ENCODE peak calls at places on chromosomes 11 and 22, in seven cellular contexts. A, G, X, Z, H, K and F are unnamed samples.

GRCh38 chr22:19524170-19525115 is at the start of gene CLDN5:
- DNase-seq in A (no peak), G (peak; percentile 36), X (peak; percentile 69), Z (peak; percentile 72), H (peak; percentile 75), K (peak; percentile 60), F (no peak)

GRCh38 chr11:79400717-79401330 is 40.0 kb downstream of the TENM4 start:
- DNase-seq in A (peak; percentile 28), G (peak; percentile 43), X (no peak), Z (peak; percentile 72), H (peak; percentile 65), K (peak; percentile 51), F (peak; percentile 42)

GRCh38 chr22:19526702-19527111 is 2.5 kb upstream of the CLDN5 start:
- DNase-seq in A (no peak), G (no peak), X (peak; percentile 44), Z (no peak), H (no peak), K (no peak), F (no peak)

GRCh38 chr11:44950036-44950624 is 553 bp downstream of the TP53I11 start:
- DNase-seq in A (peak; percentile 59), G (no peak), X (peak; percentile 74), Z (peak; percentile 62), H (peak; percentile 80), K (peak; percentile 65), F (no peak)

GRCh38 chr11:121520243-121521144 is 67.7 kb upstream of the SORL1-AS1 start:
- DNase-seq in A (no peak), G (peak; percentile 82), X (no peak), Z (no peak), H (no peak), K (no peak), F (peak; percentile 54)

GRCh38 chr22:43128928-43129424 is 14.2 kb downstream of the MCAT start:
- DNase-seq in A (peak; percentile 49), G (no peak), X (no peak), Z (peak; percentile 33), H (no peak), K (no peak), F (no peak)

GRCh38 chr11:66843776-66844495 is 695 bp downstream of the RCE1 start:
- DNase-seq in A (no peak), G (no peak), X (no peak), Z (no peak), H (no peak), K (no peak), F (no peak)

GRCh38 chr11:130032931-130033330 is 30.3 kb upstream of the PRDM10 start:
- DNase-seq in A (no peak), G (no peak), X (no peak), Z (no peak), H (no peak), K (no peak), F (no peak)

DNA sequence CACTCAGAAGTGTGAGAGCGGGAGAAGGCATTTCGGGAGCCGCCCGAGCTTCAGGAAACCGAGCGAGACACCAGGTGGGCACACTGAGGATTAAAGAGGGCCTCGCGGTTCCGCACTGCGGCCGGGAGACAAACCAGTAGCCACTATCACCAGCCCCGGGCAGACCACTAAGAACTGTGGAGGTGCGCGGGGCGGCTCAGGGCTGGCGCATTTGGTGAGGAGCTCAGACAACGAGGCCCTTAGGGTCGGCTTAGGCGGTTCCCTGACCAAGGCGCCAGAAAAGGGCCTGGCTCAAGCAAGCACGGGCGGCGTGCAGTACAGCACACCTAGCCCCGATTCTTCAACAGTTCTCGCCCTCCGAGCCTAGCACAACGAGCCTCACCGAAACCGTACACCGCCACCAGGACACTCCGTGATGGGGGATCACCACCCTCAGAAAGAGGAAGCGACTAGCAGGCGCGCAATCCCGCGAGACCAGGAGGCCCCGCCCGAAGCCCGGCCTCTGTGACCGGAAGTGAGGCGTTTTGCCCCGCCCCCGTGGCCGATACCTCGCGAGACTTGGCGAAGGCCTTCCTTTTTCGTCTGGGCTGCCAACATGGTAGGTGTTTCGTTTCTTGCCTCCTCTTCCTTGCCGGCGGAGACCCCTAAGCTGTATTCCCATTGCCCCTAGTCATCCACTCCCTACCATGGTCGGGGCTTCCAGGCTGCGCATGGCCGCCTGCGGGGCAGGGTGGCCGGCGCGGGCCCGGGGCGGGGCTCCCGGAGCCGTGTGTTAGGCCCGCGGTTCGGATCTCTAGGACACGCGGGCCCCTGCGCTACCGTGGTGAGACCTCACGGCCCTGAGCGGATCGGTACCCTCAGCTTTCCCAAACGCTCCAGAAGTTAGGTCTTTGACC is at the start of the genes RPL27A and TRIM66:
- DNase-seq in A (peak; percentile 99), G (peak; percentile 97), X (peak; percentile 99), Z (peak; percentile 99), H (peak; percentile 98), K (peak; percentile 98), F (peak; percentile 95)
- TF ChIP-seq CTCF in A (peak; percentile 18), G (peak; percentile 15), X (no peak), Z (no peak), H (no peak), K (no peak), F (peak; percentile 24)

GRCh38 chr11:114307524-114308203 is 11.5 kb downstream of the NNMT start:
- DNase-seq in A (no peak), G (peak; percentile 96), X (peak; percentile 94), Z (no peak), H (no peak), K (peak; percentile 76), F (peak; percentile 87)

GRCh38 chr11:114311946-114312345 is 15.7 kb downstream of the NNMT start:
- DNase-seq in A (no peak), G (peak; percentile 20), X (no peak), Z (no peak), H (no peak), K (no peak), F (no peak)

GRCh38 chr11:114308689-114309089 is 12.5 kb downstream of the NNMT start:
- DNase-seq in A (no peak), G (peak; percentile 84), X (peak; percentile 86), Z (no peak), H (no peak), K (no peak), F (no peak)

GRCh38 chr11:114309517-114309916 is 13.3 kb downstream of the NNMT start:
- DNase-seq in A (no peak), G (peak; percentile 46), X (no peak), Z (no peak), H (no peak), K (no peak), F (no peak)

DNA sequence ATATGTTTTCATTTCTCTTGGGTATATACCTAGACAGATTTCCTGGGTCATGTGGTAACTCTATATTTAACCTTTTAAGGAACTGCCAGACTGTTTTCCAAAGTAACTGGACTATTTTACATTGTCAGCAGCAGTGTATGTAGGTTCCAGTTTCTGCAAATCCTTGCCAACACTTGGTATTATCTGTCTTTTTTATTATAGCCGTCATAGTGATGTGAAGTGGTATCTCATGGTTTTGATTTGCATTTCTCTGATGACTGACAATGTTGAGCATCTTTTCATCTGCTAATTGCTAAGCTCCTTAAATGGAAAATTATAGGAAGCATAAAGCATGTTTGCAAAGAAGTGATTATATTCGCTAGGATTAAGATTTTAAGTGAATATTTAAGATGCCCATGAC is 13.9 kb downstream of the NNMT start:
- DNase-seq in A (no peak), G (peak; percentile 17), X (no peak), Z (no peak), H (no peak), K (no peak), F (no peak)
- TF ChIP-seq CTCF in A (no peak), G (no peak), X (no peak), Z (no peak), H (no peak), K (no peak), F (no peak)

GRCh38 chr11:135017296-135017695 is 605.3 kb upstream of the B3GAT1 start:
- DNase-seq in A (no peak), G (no peak), X (no peak), Z (no peak), H (no peak), K (no peak), F (no peak)

GRCh38 chr11:135027461-135027860 is 615.4 kb upstream of the B3GAT1 start:
- DNase-seq in A (no peak), G (peak; percentile 38), X (no peak), Z (peak; percentile 70), H (peak; percentile 82), K (no peak), F (no peak)

GRCh38 chr11:135023499-135023898 is 611.5 kb upstream of the B3GAT1 start:
- DNase-seq in A (no peak), G (no peak), X (no peak), Z (no peak), H (no peak), K (no peak), F (no peak)

GRCh38 chr11:135019343-135019742 is 607.3 kb upstream of the B3GAT1 start:
- DNase-seq in A (no peak), G (no peak), X (no peak), Z (no peak), H (no peak), K (no peak), F (no peak)

GRCh38 chr11:135022430-135022829 is 610.4 kb upstream of the B3GAT1 start:
- DNase-seq in A (no peak), G (no peak), X (no peak), Z (no peak), H (no peak), K (no peak), F (no peak)
- TF ChIP-seq CTCF in A (no peak), G (no peak), X (no peak), Z (no peak), H (no peak), K (no peak), F (no peak)

GRCh38 chr11:19559746-19560145 is 152.9 kb upstream of the NAV2 start:
- DNase-seq in A (no peak), G (no peak), X (no peak), Z (no peak), H (no peak), K (no peak), F (no peak)

GRCh38 chr11:19560156-19560555 is 152.5 kb upstream of the NAV2 start:
- DNase-seq in A (no peak), G (no peak), X (no peak), Z (no peak), H (no peak), K (no peak), F (no peak)

GRCh38 chr11:19557185-19557584 is 155.5 kb upstream of the NAV2 start:
- DNase-seq in A (no peak), G (no peak), X (no peak), Z (no peak), H (no peak), K (no peak), F (no peak)

GRCh38 chr11:19557720-19558140 is 154.9 kb upstream of the NAV2 start:
- DNase-seq in A (peak; percentile 61), G (peak; percentile 78), X (peak; percentile 86), Z (peak; percentile 93), H (peak; percentile 89), K (peak; percentile 82), F (peak; percentile 76)

DNA sequence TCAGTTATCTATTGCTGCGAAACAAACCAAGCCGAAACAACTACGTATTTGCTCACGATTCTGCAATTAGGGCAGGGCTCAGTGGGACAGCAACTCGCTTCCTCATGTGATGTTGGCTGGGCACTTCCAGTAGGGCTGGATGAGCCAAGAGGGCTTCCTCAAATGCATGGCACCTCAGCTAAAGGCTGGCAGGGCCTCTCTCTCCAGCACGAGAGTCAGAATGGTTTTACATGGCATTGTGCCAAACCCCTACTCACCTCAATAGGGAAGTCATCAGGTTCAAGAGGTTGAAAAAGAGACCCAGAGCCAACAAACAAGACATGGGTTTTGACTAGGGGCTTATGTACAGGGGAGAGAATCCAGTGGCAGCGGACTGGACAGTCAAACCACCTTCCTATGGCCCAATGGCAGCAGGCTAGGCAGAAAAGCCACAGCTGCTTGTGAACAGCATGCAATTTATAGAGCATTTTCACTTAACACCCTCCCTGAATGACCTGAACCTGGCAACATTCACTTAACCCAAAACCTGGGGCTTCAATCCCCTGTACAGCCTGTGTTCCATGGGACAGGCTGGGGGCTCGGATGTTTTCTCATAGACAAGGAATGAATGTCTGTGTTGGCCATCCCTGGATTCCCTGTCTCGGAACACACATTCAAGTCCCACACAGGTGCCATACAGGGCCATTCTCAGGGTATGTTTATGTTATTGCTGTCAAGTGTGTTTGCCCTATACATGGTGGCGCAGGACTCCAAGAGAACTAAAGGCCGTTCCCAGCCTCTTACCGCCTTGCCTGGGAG is 154.2 kb upstream of the NAV2 start:
- DNase-seq in A (no peak), G (no peak), X (no peak), Z (no peak), H (no peak), K (no peak), F (no peak)
- TF ChIP-seq CTCF in A (no peak), G (no peak), X (no peak), Z (no peak), H (no peak), K (no peak), F (no peak)